ENCODE peak calls at places on chromosomes 7 and 10, in four cellular contexts. B, F, E and A are unnamed samples.

GRCh38 chr7:106808967-106809635 is 56.0 kb upstream of the PIK3CG start:
- DNase-seq in B (no peak), F (no peak), E (no peak), A (no peak)

GRCh38 chr10:101071266-101071884 is 9.6 kb downstream of the KAZALD1 start:
- DNase-seq in B (no peak), F (no peak), E (no peak), A (no peak)

GRCh38 chr7:128903621-128904361 is 6.7 kb downstream of the KCP start:
- DNase-seq in B (no peak), F (no peak), E (no peak), A (no peak)

GRCh38 chr7:226281-226882 is 34.0 kb downstream of the FAM20C start:
- DNase-seq in B (no peak), F (no peak), E (peak), A (no peak)

GRCh38 chr10:42932735-42933453 is 144.0 kb upstream of the RET start:
- DNase-seq in B (peak), F (no peak), E (no peak), A (peak)

GRCh38 chr10:62726638-62727037 is 77.9 kb upstream of the ADO start:
- DNase-seq in B (no peak), F (no peak), E (no peak), A (no peak)

GRCh38 chr10:71285180-71285545 is 33.9 kb upstream of the SLC29A3 start:
- DNase-seq in B (no peak), F (no peak), E (peak), A (no peak)

GRCh38 chr10:122855745-122856144 is 10.1 kb upstream of the CUZD1 start:
- DNase-seq in B (no peak), F (no peak), E (peak), A (no peak)

GRCh38 chr7:53303781-53304180 is 268.3 kb downstream of the POM121L12 start:
- DNase-seq in B (no peak), F (no peak), E (no peak), A (no peak)

GRCh38 chr7:117562732-117563131 is 82.9 kb downstream of the CFTR start:
- DNase-seq in B (no peak), F (no peak), E (no peak), A (no peak)

GRCh38 chr10:88908194-88908593 is 28.1 kb downstream of the STAMBPL1 start:
- DNase-seq in B (no peak), F (no peak), E (no peak), A (no peak)

GRCh38 chr10:129467346-129468119 is 492 bp downstream of the MGMT start:
- DNase-seq in B (no peak), F (no peak), E (peak), A (no peak)

GRCh38 chr10:132585732-132586722 is 48.4 kb downstream of the INPP5A start:
- DNase-seq in B (no peak), F (no peak), E (peak), A (no peak)

GRCh38 chr7:36396150-36396549 is 6.5 kb downstream of the ANLN start:
- DNase-seq in B (no peak), F (no peak), E (peak), A (no peak)

GRCh38 chr10:81018898-81019890 is 481.5 kb downstream of the SH2D4B start:
- DNase-seq in B (no peak), F (no peak), E (peak), A (peak)

GRCh38 chr10:59805043-59805442 is 51.8 kb upstream of the MRLN start:
- DNase-seq in B (no peak), F (no peak), E (peak), A (no peak)

GRCh38 chr7:152059311-152059710 is 33.8 kb downstream of the GALNT11 start:
- DNase-seq in B (no peak), F (no peak), E (no peak), A (no peak)

GRCh38 chr10:124008187-124008970 is 85.0 kb downstream of the CHST15 start:
- DNase-seq in B (no peak), F (no peak), E (no peak), A (no peak)

GRCh38 chr10:74684462-74684861 is 141.9 kb upstream of the KAT6B start:
- DNase-seq in B (no peak), F (no peak), E (no peak), A (no peak)

GRCh38 chr10:61752111-61753011 is 89.6 kb downstream of the CABCOCO1 start:
- DNase-seq in B (no peak), F (no peak), E (peak), A (no peak)